ENCODE peak calls at places on chromosome 13, in nine cellular contexts. One of them, this sample, is unnamed.

GRCh38 chr13:92196566-92197256 is 798.3 kb downstream of the GPC5 start:
- DNase-seq in T-cell: no peak
- DNase-seq in omental fat pad: no peak
- DNase-seq in Calu3: no peak
- DNase-seq in brain microvascular endothelial cell: peak; percentile 23
- DNase-seq in uterus: no peak
- DNase-seq in WTC11: no peak
- DNase-seq in breast epithelium: no peak
- DNase-seq in tibial nerve: no peak
- DNase-seq in this sample: no peak

GRCh38 chr13:48580185-48580803 is 47.4 kb upstream of the RCBTB2 start:
- DNase-seq in uterus: peak; percentile 84
- DNase-seq in Calu3: peak; percentile 60
- DNase-seq in tibial nerve: peak; percentile 99
- DNase-seq in omental fat pad: peak; percentile 95
- DNase-seq in breast epithelium: peak; percentile 59
- DNase-seq in WTC11: peak; percentile 71
- DNase-seq in brain microvascular endothelial cell: peak; percentile 53
- DNase-seq in T-cell: peak; percentile 71
- DNase-seq in this sample: peak; percentile 53

GRCh38 chr13:110484290-110485048 is 77.1 kb downstream of the RAB20 start:
- DNase-seq in tibial nerve: no peak
- DNase-seq in uterus: no peak
- DNase-seq in omental fat pad: no peak
- DNase-seq in breast epithelium: no peak
- DNase-seq in brain microvascular endothelial cell: no peak
- DNase-seq in WTC11: no peak
- DNase-seq in T-cell: no peak
- DNase-seq in Calu3: no peak
- DNase-seq in this sample: no peak

GRCh38 chr13:24341439-24341838 is 32.1 kb downstream of the C1QTNF9 start:
- DNase-seq in Calu3: no peak
- DNase-seq in T-cell: no peak
- DNase-seq in uterus: no peak
- DNase-seq in brain microvascular endothelial cell: no peak
- DNase-seq in WTC11: no peak
- DNase-seq in breast epithelium: no peak
- DNase-seq in omental fat pad: no peak
- DNase-seq in tibial nerve: no peak
- DNase-seq in this sample: no peak

GRCh38 chr13:71880753-71881541 is 13.9 kb upstream of the DACH1 start:
- DNase-seq in T-cell: no peak
- DNase-seq in omental fat pad: no peak
- DNase-seq in uterus: no peak
- DNase-seq in breast epithelium: no peak
- DNase-seq in WTC11: no peak
- DNase-seq in tibial nerve: no peak
- DNase-seq in brain microvascular endothelial cell: peak; percentile 25
- DNase-seq in Calu3: no peak
- DNase-seq in this sample: no peak

GRCh38 chr13:28329395-28330158 is 165.4 kb downstream of the FLT1 start:
- DNase-seq in Calu3: no peak
- DNase-seq in T-cell: no peak
- DNase-seq in brain microvascular endothelial cell: peak; percentile 97
- DNase-seq in omental fat pad: no peak
- DNase-seq in tibial nerve: no peak
- DNase-seq in uterus: peak; percentile 24
- DNase-seq in WTC11: no peak
- DNase-seq in breast epithelium: no peak
- DNase-seq in this sample: no peak

GRCh38 chr13:99056381-99057014 is 78.6 kb upstream of the DOCK9 start:
- DNase-seq in WTC11: no peak
- DNase-seq in breast epithelium: no peak
- DNase-seq in brain microvascular endothelial cell: no peak
- DNase-seq in uterus: no peak
- DNase-seq in omental fat pad: no peak
- DNase-seq in T-cell: no peak
- DNase-seq in tibial nerve: no peak
- DNase-seq in Calu3: no peak
- DNase-seq in this sample: no peak

GRCh38 chr13:95643814-95644598 is 500 bp downstream of the DZIP1 start:
- DNase-seq in breast epithelium: no peak
- DNase-seq in WTC11: peak; percentile 56
- DNase-seq in brain microvascular endothelial cell: peak; percentile 37
- DNase-seq in tibial nerve: no peak
- DNase-seq in T-cell: no peak
- DNase-seq in Calu3: peak; percentile 7
- DNase-seq in uterus: peak; percentile 22
- DNase-seq in omental fat pad: no peak
- DNase-seq in this sample: peak; percentile 59

This sample was measured in psoas muscle.